ENCODE peak calls at places on chromosome 16, in six cellular contexts. I is A549, U is HepG2, P is IMR-90, D is GM12878, L is K562. X is an unnamed sample.

GRCh38 chr16:72815348-72816318 is 232.3 kb downstream of the ZFHX3 start:
- DNase-seq in I (no peak), U (no peak), P (peak; percentile 15), L (no peak), D (peak; percentile 16), X (no peak)

GRCh38 chr16:24272379-24272778 is 16.2 kb downstream of the CACNG3 start:
- DNase-seq in I (no peak), D (no peak), P (no peak), L (no peak), U (no peak), X (no peak)

GRCh38 chr16:27367463-27368357 is 34.3 kb upstream of the IL21R start:
- DNase-seq in I (peak; percentile 74), D (peak; percentile 87), P (peak; percentile 63), L (peak; percentile 94), U (peak; percentile 56), X (peak; percentile 86)

GRCh38 chr16:28531777-28532744 is 6.7 kb downstream of the NUPR1 start:
- DNase-seq in P (no peak), I (peak; percentile 66), D (no peak), U (peak; percentile 84), L (no peak), X (no peak)

GRCh38 chr16:88614818-88615580 is 23.4 kb upstream of the IL17C start:
- DNase-seq in D (no peak), U (no peak), I (no peak), P (no peak), L (no peak), X (no peak)

GRCh38 chr16:24838554-24839266 is 7.1 kb upstream of the SLC5A11 start:
- DNase-seq in D (no peak), L (peak; percentile 84), P (peak; percentile 70), I (peak; percentile 80), U (peak; percentile 83), X (no peak)

GRCh38 chr16:4733211-4733742 is 794 bp downstream of the ANKS3 start:
- DNase-seq in D (no peak), L (no peak), P (no peak), U (no peak), I (no peak), X (no peak)

GRCh38 chr16:66516172-66516807 is 33.6 kb downstream of the TK2 start:
- DNase-seq in P (no peak), I (no peak), D (no peak), L (no peak), U (no peak), X (no peak)

GRCh38 chr16:88560722-88561484 is 9.3 kb upstream of the ZC3H18 start:
- DNase-seq in D (no peak), P (peak; percentile 30), I (no peak), U (peak; percentile 44), L (peak; percentile 64), X (no peak)

GRCh38 chr16:70588565-70588964 is 57.8 kb upstream of the IL34 start:
- DNase-seq in L (no peak), P (peak; percentile 76), D (no peak), I (no peak), U (no peak), X (no peak)

GRCh38 chr16:72921620-72922019 is 126.3 kb downstream of the ZFHX3 start:
- DNase-seq in I (no peak), P (peak; percentile 32), U (no peak), D (no peak), L (no peak), X (no peak)

GRCh38 chr16:11361751-11362742 is 16.8 kb downstream of the RMI2 start:
- DNase-seq in I (no peak), L (no peak), U (no peak), D (peak; percentile 45), P (no peak), X (peak; percentile 5)

GRCh38 chr16:57503366-57503765 is 17.1 kb upstream of the DOK4 start:
- DNase-seq in P (no peak), I (no peak), U (no peak), D (no peak), L (peak; percentile 54), X (no peak)

GRCh38 chr16:48361012-48361411 is 24.2 kb downstream of the SIAH1 start:
- DNase-seq in L (no peak), U (no peak), P (no peak), I (no peak), D (no peak), X (no peak)

GRCh38 chr16:9008335-9009260 is 44.9 kb upstream of the USP7 start:
- DNase-seq in U (peak; percentile 85), L (peak; percentile 90), I (peak; percentile 74), D (peak; percentile 21), P (peak; percentile 56), X (peak; percentile 88)

GRCh38 chr16:57795431-57795878 is 6.8 kb downstream of the KIFC3 start:
- DNase-seq in I (peak; percentile 89), D (no peak), P (peak; percentile 38), U (peak; percentile 73), L (peak; percentile 27), X (peak; percentile 66)

GRCh38 chr16:2786061-2786825 is 1.1 kb downstream of the PRSS33 start:
- DNase-seq in D (no peak), P (no peak), I (no peak), L (no peak), U (no peak), X (no peak)

GRCh38 chr16:67201411-67202345 is 2.7 kb downstream of the ELMO3 start:
- DNase-seq in U (no peak), L (no peak), P (no peak), I (no peak), D (no peak), X (no peak)

GRCh38 chr16:21150375-21151001 is at the start of gene DNAH3:
- DNase-seq in P (no peak), D (no peak), U (peak; percentile 39), I (peak; percentile 20), L (peak; percentile 18), X (no peak)

GRCh38 chr16:57882797-57883196 is 80.5 kb upstream of the KIFC3 start:
- DNase-seq in U (no peak), L (no peak), D (no peak), P (peak; percentile 31), I (no peak), X (no peak)

GRCh38 chr16:68149596-68149995 is 64.4 kb downstream of the NFATC3 start:
- DNase-seq in L (no peak), P (no peak), U (no peak), I (no peak), D (no peak), X (no peak)

GRCh38 chr16:65658339-65659275 is 536.7 kb upstream of the CDH11 start:
- DNase-seq in D (no peak), P (peak; percentile 86), U (no peak), L (no peak), I (peak; percentile 18), X (no peak)

GRCh38 chr16:11615756-11616447 is 29.2 kb upstream of the LITAF start:
- DNase-seq in U (peak; percentile 56), P (peak; percentile 41), I (no peak), L (no peak), D (no peak), X (no peak)

GRCh38 chr16:3645108-3645503 is 9.4 kb upstream of the DNASE1 start:
- DNase-seq in P (no peak), L (no peak), I (no peak), D (no peak), U (no peak), X (no peak)

GRCh38 chr16:72959301-72959996 is 88.5 kb downstream of the ZFHX3 start:
- DNase-seq in L (no peak), D (no peak), U (no peak), I (no peak), P (no peak), X (no peak)

GRCh38 chr16:12874135-12874534 is 27.3 kb upstream of the SHISA9 start:
- DNase-seq in U (no peak), L (no peak), I (peak; percentile 58), D (no peak), P (peak; percentile 2), X (no peak)

GRCh38 chr16:82748026-82748425 is 121.3 kb downstream of the CDH13 start:
- DNase-seq in L (no peak), I (no peak), D (no peak), U (no peak), P (peak; percentile 66), X (no peak)

GRCh38 chr16:22352726-22353125 is 21.7 kb downstream of the CDR2 start:
- DNase-seq in I (no peak), U (no peak), P (no peak), L (no peak), D (no peak), X (no peak)

GRCh38 chr16:90001761-90002503 is 17.3 kb downstream of the DBNDD1 start:
- DNase-seq in U (no peak), L (no peak), D (no peak), I (no peak), P (no peak), X (no peak)

GRCh38 chr16:6279261-6279660 is 1053.4 kb upstream of the RBFOX1 start:
- DNase-seq in I (no peak), U (no peak), D (no peak), L (no peak), P (no peak), X (no peak)
- TF ChIP-seq BHLHE40 in I (no peak), U (no peak), D (no peak), L (no peak), P (no peak), X (no peak)

DNA sequence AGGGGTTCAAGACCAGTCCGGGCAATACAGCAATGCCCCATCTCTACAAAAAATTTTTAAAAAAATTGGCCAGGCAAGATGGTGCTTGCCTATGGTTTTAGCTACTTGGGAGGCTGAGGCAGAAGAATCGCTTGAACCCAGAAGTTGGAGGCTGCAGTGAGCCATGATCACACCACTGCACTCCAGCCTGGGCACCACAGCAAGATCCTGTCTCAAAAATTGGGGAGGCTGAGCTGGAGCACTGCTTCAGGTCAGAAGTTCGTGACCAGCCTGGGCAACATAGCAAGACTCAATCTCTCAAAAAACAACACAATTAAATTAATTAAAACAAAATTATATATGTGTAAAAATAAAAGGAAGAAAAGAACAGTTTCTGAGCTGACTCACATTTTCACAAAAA is 74.8 kb upstream of the CLEC18B start:
- DNase-seq in I (no peak), L (no peak), D (no peak), U (no peak), P (no peak), X (no peak)
- TF ChIP-seq BHLHE40 in I (no peak), L (no peak), D (no peak), U (no peak), P (no peak), X (no peak)

DNA sequence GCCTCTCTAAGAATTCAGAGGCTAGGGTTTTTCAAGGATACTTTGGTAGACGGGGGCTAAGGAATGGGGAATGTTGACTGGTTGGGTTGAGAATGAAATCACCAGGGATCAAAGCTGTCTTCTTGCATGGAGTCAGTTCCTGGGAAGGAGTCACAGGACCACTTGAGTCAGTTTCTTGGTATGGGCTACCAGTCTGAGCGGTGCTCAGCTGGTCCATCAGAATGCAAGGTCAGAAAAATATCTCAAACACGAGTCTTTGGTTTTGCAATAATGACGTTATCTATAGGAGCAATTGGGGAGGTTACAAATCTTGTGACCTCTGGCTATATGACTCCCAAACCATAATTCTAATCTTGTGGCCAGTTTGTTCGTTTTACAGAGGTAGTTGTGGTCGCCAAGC is 18.4 kb downstream of the CHD9NB start:
- DNase-seq in D (no peak), L (no peak), U (no peak), I (no peak), P (peak; percentile 52), X (no peak)
- TF ChIP-seq BHLHE40 in D (no peak), L (no peak), U (no peak), I (no peak), P (no peak), X (no peak)

DNA sequence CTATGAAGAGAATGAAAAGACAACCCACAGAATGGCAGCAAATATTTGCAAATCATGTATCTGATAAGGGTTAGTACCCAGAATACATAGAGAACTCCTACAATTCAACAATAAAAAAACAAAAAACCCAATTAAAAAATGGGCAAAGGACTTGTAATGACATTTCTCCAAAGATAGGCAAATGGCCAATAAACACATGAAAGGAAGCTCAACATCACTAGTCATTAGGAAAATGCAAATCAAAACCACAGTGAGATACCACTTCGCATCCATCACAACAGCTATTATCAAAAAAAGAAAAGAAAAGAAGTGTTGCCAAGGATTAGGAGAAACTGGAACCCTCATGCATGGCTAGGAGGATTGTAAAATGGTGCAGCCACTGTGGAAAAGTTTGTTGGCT is 45.1 kb upstream of the ARL6IP1 start:
- DNase-seq in D (no peak), U (no peak), P (no peak), I (no peak), L (no peak), X (no peak)
- TF ChIP-seq BHLHE40 in D (no peak), U (no peak), P (no peak), I (no peak), L (no peak), X (no peak)

X was measured in HEK293T.